ENCODE peak calls at places on chromosomes 12 and 14, in six cellular contexts. O, N, Q, G, U and Z are unnamed samples.

GRCh38 chr12:42779186-42779859 is 189.8 kb upstream of the PRICKLE1 start:
- DNase-seq in O (no peak), N (no peak), Q (no peak), G (peak), U (no peak), Z (no peak)

GRCh38 chr14:23366163-23366921 is 1.4 kb upstream of the EFS start:
- DNase-seq in O (peak), N (peak), Q (peak), G (peak), U (peak), Z (peak)

GRCh38 chr12:77845831-77846230 is 15.1 kb downstream of the NAV3 start:
- DNase-seq in O (no peak), N (no peak), Q (no peak), G (peak), U (no peak), Z (peak)

GRCh38 chr12:120247621-120248030 is 17.9 kb downstream of the PXN start:
- DNase-seq in O (no peak), N (no peak), Q (no peak), G (peak), U (no peak), Z (peak)

GRCh38 chr12:99043319-99043914 is 398.3 kb downstream of the APAF1 start:
- DNase-seq in O (peak), N (peak), Q (peak), G (peak), U (peak), Z (peak)

GRCh38 chr12:75701859-75702258 is 190.4 kb upstream of the KRR1 start:
- DNase-seq in O (no peak), N (no peak), Q (no peak), G (no peak), U (no peak), Z (no peak)

GRCh38 chr14:50792058-50792477 is 38.9 kb downstream of the NIN start:
- DNase-seq in O (no peak), N (no peak), Q (no peak), G (no peak), U (no peak), Z (no peak)

GRCh38 chr14:94113490-94113889 is 3.0 kb downstream of the IFI27 start:
- DNase-seq in O (no peak), N (peak), Q (no peak), G (peak), U (no peak), Z (no peak)

GRCh38 chr12:64890873-64891468 is 66.5 kb downstream of the TBC1D30 start:
- DNase-seq in O (peak), N (no peak), Q (peak), G (peak), U (no peak), Z (peak)

GRCh38 chr12:23217158-23217557 is 592.2 kb downstream of the ETNK1 start:
- DNase-seq in O (no peak), N (no peak), Q (peak), G (no peak), U (no peak), Z (no peak)

GRCh38 chr12:132239392-132239791 is 90.0 kb downstream of the GALNT9 start:
- DNase-seq in O (no peak), N (no peak), Q (no peak), G (no peak), U (no peak), Z (no peak)

GRCh38 chr12:49636979-49637378 is 13.6 kb downstream of the PRPF40B start:
- DNase-seq in O (peak), N (peak), Q (peak), G (peak), U (no peak), Z (peak)

GRCh38 chr14:61077437-61077836 is 96.4 kb downstream of the SLC38A6 start:
- DNase-seq in O (no peak), N (no peak), Q (no peak), G (no peak), U (no peak), Z (no peak)

GRCh38 chr14:43938588-43939281 is 568.3 kb downstream of the FSCB start:
- DNase-seq in O (no peak), N (no peak), Q (no peak), G (no peak), U (no peak), Z (no peak)

GRCh38 chr12:57001448-57001906 is 4.9 kb downstream of the ZBTB39 start:
- DNase-seq in O (peak), N (peak), Q (peak), G (peak), U (peak), Z (peak)

GRCh38 chr12:16473610-16474326 is 126.3 kb downstream of the MGST1 start:
- DNase-seq in O (no peak), N (no peak), Q (no peak), G (peak), U (no peak), Z (no peak)

GRCh38 chr14:103207038-103207403 is 83.8 kb downstream of the TNFAIP2 start:
- DNase-seq in O (no peak), N (peak), Q (peak), G (no peak), U (peak), Z (peak)

GRCh38 chr12:19167708-19168107 is 38.2 kb downstream of the PLEKHA5 start:
- DNase-seq in O (no peak), N (no peak), Q (no peak), G (no peak), U (no peak), Z (no peak)

GRCh38 chr12:3273409-3273853 is 196.3 kb downstream of the TSPAN9 start:
- DNase-seq in O (no peak), N (no peak), Q (no peak), G (peak), U (no peak), Z (peak)

GRCh38 chr12:66971816-66972215 is 292.9 kb upstream of the GRIP1 start:
- DNase-seq in O (no peak), N (no peak), Q (no peak), G (no peak), U (no peak), Z (no peak)

GRCh38 chr14:27056586-27056985 is 458.8 kb upstream of the NOVA1 start:
- DNase-seq in O (no peak), N (no peak), Q (no peak), G (no peak), U (no peak), Z (no peak)

GRCh38 chr14:31902002-31902401 is 175.1 kb upstream of the ARHGAP5 start:
- DNase-seq in O (no peak), N (no peak), Q (peak), G (no peak), U (no peak), Z (no peak)

GRCh38 chr12:554001-554285 is 94.2 kb downstream of the B4GALNT3 start:
- DNase-seq in O (no peak), N (no peak), Q (no peak), G (no peak), U (no peak), Z (no peak)

GRCh38 chr14:94557327-94557726 is 3.9 kb upstream of the SERPINA4 start:
- DNase-seq in O (no peak), N (no peak), Q (no peak), G (no peak), U (no peak), Z (no peak)

GRCh38 chr14:88013750-88014349 is 8.9 kb downstream of the GPR65 start:
- DNase-seq in O (peak), N (peak), Q (peak), G (peak), U (peak), Z (peak)

GRCh38 chr12:124273630-124274029 is 21.3 kb upstream of the RFLNA start:
- DNase-seq in O (no peak), N (peak), Q (peak), G (peak), U (peak), Z (peak)

GRCh38 chr12:8564656-8565055 is 24.0 kb upstream of the CLEC4E start:
- DNase-seq in O (no peak), N (peak), Q (peak), G (no peak), U (peak), Z (no peak)

GRCh38 chr12:3242199-3242863 is 165.2 kb downstream of the TSPAN9 start:
- DNase-seq in O (no peak), N (no peak), Q (no peak), G (no peak), U (no peak), Z (no peak)

GRCh38 chr12:2284321-2284813 is 231.6 kb downstream of the CACNA1C start:
- DNase-seq in O (no peak), N (no peak), Q (no peak), G (peak), U (no peak), Z (peak)

GRCh38 chr14:58640959-58641358 is 3.2 kb downstream of the DACT1 start:
- DNase-seq in O (no peak), N (no peak), Q (no peak), G (no peak), U (no peak), Z (no peak)

GRCh38 chr12:26135571-26135970 is 10.7 kb upstream of the BHLHE41 start:
- DNase-seq in O (no peak), N (no peak), Q (no peak), G (no peak), U (no peak), Z (no peak)

GRCh38 chr12:78418919-78419318 is 445.7 kb upstream of the SYT1 start:
- DNase-seq in O (no peak), N (no peak), Q (no peak), G (no peak), U (no peak), Z (no peak)

GRCh38 chr14:21534576-21534975 is 8.4 kb upstream of the SALL2 start:
- DNase-seq in O (no peak), N (peak), Q (peak), G (no peak), U (no peak), Z (no peak)

GRCh38 chr14:90880282-90880681 is 64.1 kb upstream of the TTC7B start:
- DNase-seq in O (no peak), N (no peak), Q (no peak), G (no peak), U (no peak), Z (no peak)

GRCh38 chr14:67487937-67488893 is at the start of gene TMEM229B:
- DNase-seq in O (no peak), N (no peak), Q (no peak), G (no peak), U (no peak), Z (peak)

GRCh38 chr12:67650528-67651379 is 2.2 kb downstream of the DYRK2 start:
- DNase-seq in O (no peak), N (no peak), Q (peak), G (no peak), U (no peak), Z (no peak)

GRCh38 chr14:90850487-90850886 is 34.3 kb upstream of the TTC7B start:
- DNase-seq in O (no peak), N (peak), Q (peak), G (peak), U (peak), Z (peak)

GRCh38 chr14:76413106-76413961 is 37.4 kb downstream of the ESRRB start:
- DNase-seq in O (no peak), N (no peak), Q (no peak), G (no peak), U (no peak), Z (no peak)

GRCh38 chr12:66269757-66270383 is 32.4 kb upstream of the HELB start:
- DNase-seq in O (peak), N (peak), Q (peak), G (peak), U (no peak), Z (peak)

GRCh38 chr12:53997324-53998173 is 2.4 kb upstream of the HOXC9 start:
- DNase-seq in O (no peak), N (no peak), Q (no peak), G (no peak), U (no peak), Z (no peak)
- H3K27ac ChIP-seq in O (no peak), N (no peak), Q (no peak), G (no peak), U (no peak), Z (peak)

GRCh38 chr12:126347421-126347820 is 1282.2 kb downstream of the AACS start:
- DNase-seq in O (no peak), N (peak), Q (peak), G (no peak), U (peak), Z (no peak)
- H2BK15ac ChIP-seq in O (no peak), N (no peak), Q (no peak), G (no peak), U (no peak), Z (no peak)

GRCh38 chr14:89418452-89418851 is 1.4 kb upstream of the FOXN3 start:
- DNase-seq in O (no peak), N (peak), Q (peak), G (no peak), U (no peak), Z (no peak)
- H3K27ac ChIP-seq in O (no peak), N (no peak), Q (no peak), G (no peak), U (no peak), Z (no peak)

DNA sequence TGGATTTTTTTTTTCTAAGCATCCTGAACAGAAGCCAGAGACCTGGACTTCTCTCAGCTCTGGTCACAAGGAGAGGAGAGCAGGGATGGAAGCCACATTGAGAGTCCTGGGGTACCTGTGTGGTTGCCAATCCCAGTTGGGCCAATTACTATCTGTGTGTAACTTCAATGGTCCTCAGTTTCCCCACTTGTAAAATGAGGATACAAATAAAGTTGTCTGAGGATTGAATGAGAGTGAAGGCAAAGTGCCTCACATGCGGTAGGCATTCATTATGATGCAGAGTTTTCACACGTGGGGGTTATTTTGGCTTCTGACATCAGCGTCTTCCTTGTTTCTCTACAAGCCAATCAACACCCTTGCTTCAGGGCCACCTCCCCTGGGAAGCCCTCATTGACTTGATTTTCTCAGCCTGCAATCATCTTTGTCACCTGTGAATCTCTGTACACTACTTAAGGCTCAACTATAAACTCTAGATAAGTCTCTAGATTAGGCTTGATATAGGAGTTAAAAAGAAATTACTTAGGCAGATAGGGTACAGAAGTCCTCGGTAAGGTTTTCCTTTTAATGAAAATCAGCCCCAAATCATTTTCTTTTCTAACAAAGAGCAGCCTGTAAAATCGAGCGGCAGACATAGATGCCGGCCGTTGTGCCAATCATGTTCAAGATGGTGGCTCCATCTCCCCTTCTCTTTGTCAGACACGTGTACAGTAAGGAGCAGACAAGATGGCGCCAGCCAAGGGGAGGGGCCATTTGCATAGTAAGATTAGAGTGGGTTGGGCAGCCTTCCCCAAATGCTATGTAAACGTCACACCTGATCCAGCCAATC is 37.8 kb upstream of the FICD start:
- DNase-seq in O (no peak), N (no peak), Q (no peak), G (no peak), U (no peak), Z (no peak)
- H2BK15ac ChIP-seq in O (no peak), N (no peak), Q (no peak), G (no peak), U (no peak), Z (no peak)

GRCh38 chr14:105182296-105183020 is 1.3 kb upstream of the NUDT14 start:
- DNase-seq in O (no peak), N (no peak), Q (no peak), G (no peak), U (no peak), Z (no peak)

GRCh38 chr14:105181542-105182295 is 607 bp upstream of the NUDT14 start:
- DNase-seq in O (no peak), N (no peak), Q (no peak), G (no peak), U (no peak), Z (no peak)

GRCh38 chr14:105179191-105179590 is 1.9 kb downstream of the NUDT14 start:
- DNase-seq in O (no peak), N (no peak), Q (no peak), G (no peak), U (no peak), Z (no peak)

GRCh38 chr14:105178868-105179140 is 2.3 kb downstream of the NUDT14 start:
- DNase-seq in O (no peak), N (no peak), Q (no peak), G (no peak), U (no peak), Z (no peak)

GRCh38 chr14:105180598-105181528 is at the start of gene NUDT14:
- DNase-seq in O (no peak), N (peak), Q (peak), G (peak), U (peak), Z (peak)
- H3K27ac ChIP-seq in O (no peak), N (no peak), Q (no peak), G (no peak), U (no peak), Z (no peak)

DNA sequence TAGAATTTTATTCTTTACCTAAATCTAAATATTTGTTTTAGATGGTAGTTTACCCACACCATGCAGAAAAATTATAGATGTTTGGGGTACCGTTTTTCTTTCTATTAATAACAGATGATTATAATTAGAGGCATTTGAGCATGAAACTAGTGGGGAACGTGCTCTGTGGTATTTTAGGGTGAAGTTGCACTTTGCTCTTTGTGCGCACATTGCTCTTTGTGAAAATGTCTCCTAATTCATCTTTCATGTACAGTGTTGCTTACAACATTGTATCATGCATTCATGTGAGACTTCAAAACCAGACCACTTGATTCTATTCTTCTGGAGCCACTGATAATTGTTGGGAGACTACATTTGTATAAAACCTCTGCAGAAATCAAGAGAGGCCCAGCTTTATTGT is 449.1 kb upstream of the RGS6 start:
- DNase-seq in O (no peak), N (no peak), Q (no peak), G (no peak), U (no peak), Z (no peak)
- H2BK15ac ChIP-seq in O (no peak), N (no peak), Q (no peak), G (no peak), U (no peak), Z (no peak)

GRCh38 chr12:92557422-92557724 is 145.4 kb upstream of the PLEKHG7 start:
- DNase-seq in O (no peak), N (no peak), Q (no peak), G (no peak), U (no peak), Z (no peak)

GRCh38 chr12:92556622-92557421 is 146.0 kb upstream of the PLEKHG7 start:
- DNase-seq in O (no peak), N (no peak), Q (no peak), G (no peak), U (no peak), Z (no peak)

GRCh38 chr12:92556141-92556540 is 146.6 kb upstream of the PLEKHG7 start:
- DNase-seq in O (no peak), N (no peak), Q (no peak), G (no peak), U (no peak), Z (no peak)

GRCh38 chr12:92558806-92559205 is 144.0 kb upstream of the PLEKHG7 start:
- DNase-seq in O (no peak), N (no peak), Q (no peak), G (peak), U (no peak), Z (peak)

DNA sequence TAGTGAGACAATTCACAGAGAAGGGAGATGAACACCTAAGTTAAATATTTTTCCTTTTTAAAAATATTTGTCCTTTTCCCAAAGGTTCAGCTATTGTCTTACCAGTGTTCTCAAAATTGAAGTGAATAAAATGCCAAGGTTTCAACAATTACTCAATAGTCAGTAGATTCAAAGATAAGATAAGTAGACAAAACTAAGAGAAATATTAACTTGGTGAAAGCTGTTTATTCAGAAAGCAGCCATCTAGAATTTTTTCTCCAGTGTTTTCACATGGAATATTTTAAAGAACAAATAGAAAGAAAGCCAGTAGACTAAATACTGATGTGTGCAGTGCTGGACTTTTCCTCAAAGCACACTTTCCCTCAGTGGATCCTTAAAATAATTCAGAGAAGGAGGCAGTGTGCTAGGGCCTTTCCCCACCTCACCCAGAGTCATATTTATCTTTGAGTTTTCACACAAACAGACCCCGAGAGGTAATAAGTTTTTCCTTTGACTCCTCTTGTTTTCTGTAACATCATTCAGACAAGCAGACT is 144.5 kb upstream of the PLEKHG7 start:
- DNase-seq in O (no peak), N (no peak), Q (no peak), G (no peak), U (no peak), Z (no peak)
- H3K27ac ChIP-seq in O (no peak), N (no peak), Q (no peak), G (no peak), U (no peak), Z (no peak)

GRCh38 chr12:97899529-97899928 is 436.9 kb downstream of the RMST start:
- DNase-seq in O (no peak), N (no peak), Q (no peak), G (no peak), U (no peak), Z (no peak)

GRCh38 chr12:97903356-97903755 is 440.8 kb downstream of the RMST start:
- DNase-seq in O (no peak), N (no peak), Q (no peak), G (no peak), U (no peak), Z (no peak)

GRCh38 chr12:97899956-97900355 is 437.4 kb downstream of the RMST start:
- DNase-seq in O (no peak), N (no peak), Q (no peak), G (no peak), U (no peak), Z (peak)
- H2BK15ac ChIP-seq in O (no peak), N (no peak), Q (no peak), G (no peak), U (no peak), Z (no peak)